ENCODE peak calls at places on chromosomes 5 and 9, in ten cellular contexts. E is tibial artery; Y is SK-N-SH; F is upper lobe of right lung; H is mesenchymal stem cell; M is ovary; K is CD8-positive, alpha-beta memory T cell; T is OCI-LY7; I is effector memory CD4-positive, alpha-beta T cell; P is prostate gland. V is an unnamed sample.

GRCh38 chr5:19406576-19407365 is 581.2 kb downstream of the CDH18 start:
- DNase-seq in E (no peak), K (no peak), I (no peak), T (no peak), Y (no peak), M (no peak), H (no peak), F (no peak), P (no peak), V (no peak)

GRCh38 chr9:21392270-21392669 is 7.1 kb upstream of the IFNA2 start:
- DNase-seq in K (no peak), P (no peak), Y (peak; percentile 23), F (no peak), E (no peak), I (no peak), T (peak; percentile 45), H (peak; percentile 33), M (no peak), V (no peak)

GRCh38 chr5:57176350-57176857 is 2.5 kb downstream of the GPBP1 start:
- DNase-seq in P (no peak), F (no peak), M (no peak), E (no peak), H (peak; percentile 74), K (peak; percentile 38), Y (no peak), T (no peak), I (no peak), V (no peak)

GRCh38 chr9:2286825-2287455 is 271.8 kb downstream of the SMARCA2 start:
- DNase-seq in I (no peak), K (no peak), H (no peak), Y (no peak), T (no peak), P (no peak), F (no peak), E (no peak), M (no peak), V (no peak)

GRCh38 chr5:999724-1000123 is 8.9 kb upstream of the NKD2 start:
- DNase-seq in P (no peak), T (no peak), F (no peak), K (no peak), H (no peak), M (peak; percentile 6), E (peak; percentile 19), Y (no peak), I (no peak), V (no peak)

GRCh38 chr5:156841737-156842136 is 8.4 kb upstream of the PPP1R2B start:
- DNase-seq in I (no peak), Y (no peak), K (no peak), E (no peak), T (no peak), F (no peak), H (no peak), P (no peak), M (no peak), V (no peak)

GRCh38 chr9:85155380-85155779 is 485.9 kb downstream of the NTRK2 start:
- DNase-seq in E (no peak), T (no peak), M (no peak), P (no peak), H (no peak), I (no peak), F (no peak), K (no peak), Y (no peak), V (no peak)

GRCh38 chr5:154315196-154315595 is 124.7 kb downstream of the GALNT10 start:
- DNase-seq in P (no peak), K (no peak), Y (no peak), F (no peak), I (no peak), H (no peak), E (no peak), T (no peak), M (no peak), V (no peak)

GRCh38 chr5:167821669-167822068 is 469.8 kb upstream of the WWC1 start:
- DNase-seq in T (no peak), Y (no peak), P (no peak), F (no peak), M (no peak), E (no peak), K (no peak), H (peak; percentile 19), I (no peak), V (no peak)
- H3K27ac ChIP-seq in T (no peak overlapping the region), Y (no peak overlapping the region), P (no peak overlapping the region), F (no peak overlapping the region), M (no peak overlapping the region), E (no peak overlapping the region), K (no peak overlapping the region), H (no peak overlapping the region), I (no peak overlapping the region), V (no peak overlapping the region)

GRCh38 chr5:74201334-74202081 is 439.0 kb downstream of the ENC1 start:
- DNase-seq in Y (no peak), E (peak; percentile 69), H (peak; percentile 32), P (no peak), T (no peak), I (no peak), K (no peak), F (no peak), M (no peak), V (peak; percentile 86)

GRCh38 chr5:74209566-74209965 is 431.0 kb downstream of the ENC1 start:
- DNase-seq in I (no peak), P (no peak), M (no peak), K (no peak), H (no peak), F (no peak), Y (no peak), E (no peak), T (no peak), V (peak; percentile 52)

GRCh38 chr5:74205745-74206570 is 434.6 kb downstream of the ENC1 start:
- DNase-seq in H (no peak), E (no peak), F (no peak), P (no peak), T (no peak), M (no peak), Y (no peak), I (no peak), K (no peak), V (no peak)

GRCh38 chr5:74212336-74212735 is 428.2 kb downstream of the ENC1 start:
- DNase-seq in H (peak; percentile 38), Y (no peak), E (no peak), F (no peak), M (no peak), I (no peak), P (no peak), T (peak; percentile 35), K (no peak), V (peak; percentile 49)

DNA sequence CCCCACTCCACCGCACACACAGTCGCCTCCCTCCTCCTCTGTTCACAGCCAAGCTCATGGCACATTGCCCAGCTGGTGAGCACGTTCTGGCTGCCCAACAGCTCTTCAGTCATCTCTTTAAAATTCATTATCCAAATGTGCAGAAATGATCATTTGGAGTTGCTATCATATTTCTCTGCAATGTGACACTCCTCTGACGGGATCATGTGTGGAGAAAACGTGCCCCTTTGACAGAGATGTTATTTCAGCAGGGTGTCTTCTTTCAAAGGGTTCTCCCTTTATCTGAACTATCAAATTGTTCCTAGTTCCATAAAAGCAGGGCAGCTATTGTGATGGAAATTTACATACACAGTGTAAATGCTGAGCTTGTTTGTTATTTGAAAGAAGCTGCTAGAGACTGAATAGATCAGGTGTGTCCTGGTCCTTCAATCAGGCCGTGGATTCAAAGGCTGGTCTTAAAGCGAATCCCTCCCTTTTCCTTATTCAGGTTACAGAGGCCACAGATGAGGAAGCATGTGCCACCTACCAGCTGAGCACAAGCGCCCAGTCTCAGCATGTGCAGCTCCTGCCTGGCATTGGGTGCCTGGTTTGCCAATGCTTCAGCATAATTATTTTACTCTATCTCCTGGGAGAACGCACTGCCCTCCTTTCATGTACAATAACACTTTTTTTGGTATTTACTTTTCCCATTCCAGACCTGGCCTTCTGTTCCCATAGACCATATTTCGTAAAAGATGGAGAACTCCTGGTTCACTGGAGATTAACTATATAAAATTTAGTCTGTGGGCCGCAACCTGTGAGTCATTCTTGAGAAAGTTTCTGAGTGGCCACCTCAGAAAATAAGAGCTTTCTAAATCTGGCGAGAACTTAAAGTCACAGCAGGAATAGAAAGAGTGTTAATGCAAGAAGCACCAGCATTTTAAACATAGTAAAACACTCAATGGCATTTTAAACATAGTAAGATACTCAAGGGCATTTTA is 433.7 kb downstream of the ENC1 start:
- DNase-seq in F (peak; percentile 78), P (peak; percentile 30), M (peak; percentile 76), E (peak; percentile 77), I (no peak), Y (peak; percentile 35), K (no peak), H (no peak), T (no peak), V (peak; percentile 84)
- H3K27ac ChIP-seq in F (no peak overlapping the region), P (no peak overlapping the region), M (no peak overlapping the region), E (peak overlapping the region; percentile 67), I (no peak overlapping the region), Y (peak overlapping the region; percentile 16), K (no peak overlapping the region), H (no peak overlapping the region), T (no peak overlapping the region), V (peak overlapping the region; percentile 65)

GRCh38 chr9:107248714-107249113 is 34.4 kb upstream of the RAD23B start:
- DNase-seq in I (no peak), T (no peak), M (no peak), E (no peak), Y (no peak), K (no peak), H (no peak), F (no peak), P (no peak), V (no peak)
- H3K27ac ChIP-seq in I (no peak overlapping the region), T (no peak overlapping the region), M (no peak overlapping the region), E (no peak overlapping the region), Y (peak overlapping the region; percentile 30), K (no peak overlapping the region), H (peak overlapping the region; percentile 65), F (no peak overlapping the region), P (no peak overlapping the region), V (no peak overlapping the region)

GRCh38 chr9:70551391-70551790 is 136.9 kb upstream of the KLF9 start:
- DNase-seq in F (no peak), T (no peak), Y (no peak), M (no peak), H (no peak), P (no peak), E (no peak), K (no peak), I (no peak), V (no peak)

GRCh38 chr9:70554881-70555280 is 140.4 kb upstream of the KLF9 start:
- DNase-seq in H (no peak), E (no peak), T (no peak), P (no peak), M (no peak), K (no peak), Y (no peak), I (no peak), F (no peak), V (no peak)

GRCh38 chr9:70552561-70552960 is 138.1 kb upstream of the KLF9 start:
- DNase-seq in I (no peak), K (no peak), M (no peak), F (no peak), E (no peak), T (no peak), P (no peak), H (no peak), Y (no peak), V (no peak)

GRCh38 chr9:70556736-70557135 is 142.3 kb upstream of the KLF9 start:
- DNase-seq in H (no peak), M (no peak), E (no peak), F (no peak), K (no peak), Y (no peak), T (no peak), P (no peak), I (no peak), V (no peak)

DNA sequence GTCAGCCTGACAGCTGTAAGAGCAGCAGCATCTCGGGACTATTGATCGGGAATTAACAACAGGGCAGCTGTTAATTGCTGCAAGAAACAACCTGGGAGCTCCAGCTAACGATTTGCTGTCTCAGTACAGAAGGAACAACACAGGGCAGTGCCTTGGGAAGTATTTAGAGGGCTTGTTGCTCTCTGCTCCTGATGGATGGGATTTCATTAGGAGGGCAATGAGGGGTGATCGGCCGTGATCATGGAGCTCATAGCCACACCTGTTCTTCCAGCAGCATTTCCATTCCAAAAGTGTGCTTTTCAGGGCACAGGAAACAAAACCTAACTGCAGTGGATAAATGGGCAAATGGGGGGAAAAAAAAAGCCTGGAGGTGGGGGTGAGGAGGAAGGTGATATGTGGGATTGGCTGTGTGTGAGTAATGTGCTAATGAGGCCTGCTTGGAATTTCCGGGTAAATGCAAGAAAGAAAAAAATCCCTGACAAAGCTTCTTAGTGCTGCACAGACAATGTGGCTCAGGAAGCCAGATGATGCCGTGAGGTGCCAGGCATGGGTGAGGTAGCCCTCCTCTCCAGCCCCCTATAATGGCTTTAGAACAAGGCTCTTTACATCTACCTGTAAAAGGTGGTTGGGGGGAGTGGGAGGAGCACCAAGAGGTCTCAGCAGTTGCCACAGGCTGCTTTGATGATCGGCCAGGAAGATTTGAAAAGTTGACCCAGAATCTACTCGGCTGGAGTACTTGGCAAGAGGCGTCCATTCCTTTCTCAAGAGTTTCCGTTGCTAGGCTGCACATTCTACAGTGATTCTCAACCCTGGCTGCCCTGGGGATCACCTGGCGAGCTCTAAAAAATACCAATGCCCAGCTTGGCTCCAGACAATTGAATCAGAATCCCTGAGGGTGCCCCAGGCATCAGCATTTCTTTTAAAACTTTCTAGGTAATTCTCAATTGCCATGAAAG is 139.5 kb upstream of the KLF9 start:
- DNase-seq in P (peak; percentile 14), T (no peak), K (no peak), Y (no peak), E (no peak), I (no peak), H (peak; percentile 57), F (peak; percentile 67), M (no peak), V (no peak)
- H3K27ac ChIP-seq in P (no peak overlapping the region), T (no peak overlapping the region), K (no peak overlapping the region), Y (no peak overlapping the region), E (no peak overlapping the region), I (no peak overlapping the region), H (no peak overlapping the region), F (peak overlapping the region; percentile 39), M (no peak overlapping the region), V (no peak overlapping the region)

V was measured in SJCRH30.